ENCODE peak calls at places on chromosome 6, in eight cellular contexts. R, G, J, P, Y, O, M and K are unnamed samples.

GRCh38 chr6:35919827-35920751 is 809 bp downstream of the SRPK1 start:
- DNase-seq in R (peak), G (no peak), J (no peak), P (peak), Y (peak), O (peak), M (no peak), K (peak)

GRCh38 chr6:16404456-16404855 is 166.1 kb downstream of the GMPR start:
- DNase-seq in R (no peak), G (no peak), J (no peak), P (no peak), Y (no peak), O (no peak), M (no peak), K (no peak)

GRCh38 chr6:11432713-11433450 is 104.7 kb upstream of the TMEM170B start:
- DNase-seq in R (no peak), G (no peak), J (no peak), P (peak), Y (no peak), O (no peak), M (no peak), K (no peak)

GRCh38 chr6:100457251-100457990 is 7.3 kb downstream of the SIM1 start:
- DNase-seq in R (no peak), G (no peak), J (no peak), P (no peak), Y (no peak), O (no peak), M (no peak), K (no peak)

GRCh38 chr6:24307881-24308280 is 50.0 kb downstream of the DCDC2 start:
- DNase-seq in R (no peak), G (no peak), J (no peak), P (no peak), Y (no peak), O (no peak), M (no peak), K (no peak)

GRCh38 chr6:147666254-147666653 is 157.8 kb downstream of the SAMD5 start:
- DNase-seq in R (no peak), G (no peak), J (no peak), P (no peak), Y (no peak), O (no peak), M (no peak), K (no peak)

GRCh38 chr6:118679293-118679692 is 27.9 kb upstream of the CEP85L start:
- DNase-seq in R (no peak), G (no peak), J (no peak), P (peak), Y (no peak), O (no peak), M (no peak), K (no peak)

GRCh38 chr6:29656157-29656556 is 735 bp upstream of the MOG start:
- DNase-seq in R (no peak), G (no peak), J (no peak), P (no peak), Y (no peak), O (no peak), M (no peak), K (no peak)

GRCh38 chr6:170572704-170573466 is 11.6 kb downstream of the PDCD2 start:
- DNase-seq in R (no peak), G (no peak), J (no peak), P (peak), Y (no peak), O (no peak), M (no peak), K (no peak)

GRCh38 chr6:130933712-130934200 is 106.5 kb downstream of the SMLR1 start:
- DNase-seq in R (no peak), G (no peak), J (no peak), P (peak), Y (no peak), O (peak), M (peak), K (no peak)

DNA sequence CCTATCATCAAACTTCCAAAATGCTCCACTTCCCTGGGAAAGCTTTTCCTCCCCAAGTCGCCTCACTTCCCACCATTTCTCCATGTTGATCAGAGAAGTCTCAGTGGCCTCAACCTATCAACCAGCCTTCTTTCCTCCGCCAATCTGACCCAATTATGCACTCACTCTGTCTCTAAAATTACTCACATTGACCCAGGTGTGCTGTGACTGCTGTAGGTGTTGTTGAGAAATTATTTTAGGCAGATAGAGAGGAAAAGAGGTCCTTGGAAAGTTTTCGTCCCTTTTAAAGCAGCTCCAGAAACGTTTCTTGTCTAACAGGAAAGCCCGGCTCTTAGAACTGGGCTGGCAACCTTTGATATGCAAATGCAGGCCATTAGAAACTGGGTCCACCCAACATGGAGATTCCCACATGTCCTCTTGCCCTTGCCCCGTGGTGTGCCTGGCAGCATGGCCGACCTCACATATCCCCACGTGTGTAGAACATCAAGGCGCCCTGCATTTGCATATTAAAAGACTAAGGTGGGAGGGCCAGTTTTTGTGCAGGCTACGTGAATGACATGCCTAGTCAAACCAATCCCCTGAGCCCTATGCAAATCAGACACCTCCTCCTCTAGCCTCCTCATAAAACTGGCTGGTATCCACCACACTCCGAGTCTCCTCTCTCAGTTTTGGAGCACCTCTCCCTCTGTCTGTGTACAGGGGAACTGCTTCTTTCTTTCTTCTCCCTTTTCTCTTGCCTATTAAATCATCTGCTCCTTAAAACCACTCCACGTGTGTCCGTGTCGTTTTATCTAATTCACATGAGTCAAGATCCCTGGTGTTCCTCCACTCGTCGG is 12.9 kb downstream of the IPCEF1 start:
- DNase-seq in R (no peak), G (no peak), J (no peak), P (peak), Y (no peak), O (peak), M (no peak), K (no peak)
- TF ChIP-seq CTCF in R (no peak), G (no peak), J (peak), P (peak), Y (no peak), O (no peak), M (peak), K (no peak)

GRCh38 chr6:108114861-108115597 is 40.5 kb upstream of the OSTM1 start:
- DNase-seq in R (no peak), G (no peak), J (peak), P (peak), Y (peak), O (peak), M (no peak), K (no peak)

GRCh38 chr6:108116424-108116780 is 41.9 kb upstream of the OSTM1 start:
- DNase-seq in R (no peak), G (no peak), J (no peak), P (no peak), Y (no peak), O (no peak), M (no peak), K (no peak)

GRCh38 chr6:108116781-108117426 is 42.4 kb upstream of the OSTM1 start:
- DNase-seq in R (no peak), G (no peak), J (no peak), P (no peak), Y (no peak), O (no peak), M (no peak), K (no peak)

GRCh38 chr6:108113557-108114519 is 39.3 kb upstream of the OSTM1 start:
- DNase-seq in R (no peak), G (no peak), J (no peak), P (peak), Y (no peak), O (peak), M (no peak), K (no peak)

GRCh38 chr6:108115598-108116058 is 41.1 kb upstream of the OSTM1 start:
- DNase-seq in R (no peak), G (no peak), J (no peak), P (peak), Y (no peak), O (peak), M (no peak), K (no peak)
- TF ChIP-seq CTCF in R (no peak), G (no peak), J (peak), P (peak), Y (no peak), O (peak), M (peak), K (peak)

GRCh38 chr6:164085552-164086325 is 671.2 kb downstream of the QKI start:
- DNase-seq in R (no peak), G (no peak), J (no peak), P (peak), Y (peak), O (no peak), M (no peak), K (no peak)

GRCh38 chr6:164086326-164086887 is 671.9 kb downstream of the QKI start:
- DNase-seq in R (no peak), G (no peak), J (no peak), P (no peak), Y (no peak), O (no peak), M (no peak), K (no peak)

GRCh38 chr6:164079275-164079600 is 664.7 kb downstream of the QKI start:
- DNase-seq in R (no peak), G (no peak), J (no peak), P (no peak), Y (no peak), O (no peak), M (no peak), K (no peak)

GRCh38 chr6:164087870-164088269 is 673.4 kb downstream of the QKI start:
- DNase-seq in R (no peak), G (no peak), J (no peak), P (no peak), Y (no peak), O (no peak), M (no peak), K (no peak)

GRCh38 chr6:164085086-164085485 is 670.6 kb downstream of the QKI start:
- DNase-seq in R (no peak), G (no peak), J (no peak), P (no peak), Y (no peak), O (no peak), M (no peak), K (no peak)
- TF ChIP-seq CTCF in R (no peak), G (no peak), J (no peak), P (no peak), Y (no peak), O (no peak), M (no peak), K (no peak)

GRCh38 chr6:142946181-142946923 is 1.4 kb upstream of the HIVEP2 start:
- DNase-seq in R (peak), G (peak), J (peak), P (peak), Y (peak), O (peak), M (peak), K (peak)

GRCh38 chr6:142945446-142946180 is 637 bp upstream of the HIVEP2 start:
- DNase-seq in R (peak), G (no peak), J (peak), P (no peak), Y (no peak), O (peak), M (no peak), K (peak)

GRCh38 chr6:142944126-142945066 is 580 bp downstream of the HIVEP2 start:
- DNase-seq in R (peak), G (peak), J (peak), P (peak), Y (peak), O (peak), M (no peak), K (peak)

GRCh38 chr6:142943746-142944125 is 1.2 kb downstream of the HIVEP2 start:
- DNase-seq in R (no peak), G (no peak), J (no peak), P (peak), Y (no peak), O (peak), M (no peak), K (no peak)

DNA sequence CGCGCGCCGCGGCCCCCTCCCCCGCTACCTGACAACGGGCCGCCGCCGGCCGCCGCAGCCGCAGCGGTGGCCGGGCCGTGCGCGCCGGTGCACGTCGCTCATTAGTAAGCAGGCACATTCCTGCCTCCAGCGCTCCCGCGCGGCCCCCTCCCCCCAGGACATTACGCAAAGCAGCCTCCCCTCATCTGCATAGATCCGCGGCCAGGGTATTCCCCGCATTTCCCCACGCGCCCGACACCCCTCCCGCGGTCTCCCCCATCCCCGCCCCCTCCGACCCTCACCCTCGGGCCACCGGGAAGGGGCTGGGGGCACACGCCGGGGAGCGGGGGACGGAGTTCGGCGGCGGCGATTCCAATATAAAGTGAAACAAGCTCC is at the start of gene HIVEP2:
- DNase-seq in R (peak), G (peak), J (peak), P (peak), Y (peak), O (peak), M (no peak), K (peak)
- TF ChIP-seq CTCF in R (no peak), G (no peak), J (no peak), P (no peak), Y (no peak), O (no peak), M (no peak), K (no peak)

GRCh38 chr6:43090557-43090952 is 14.4 kb downstream of the PTK7 start:
- DNase-seq in R (no peak), G (no peak), J (no peak), P (no peak), Y (no peak), O (no peak), M (no peak), K (no peak)
- TF ChIP-seq CTCF in R (no peak), G (no peak), J (no peak), P (no peak), Y (no peak), O (no peak), M (no peak), K (no peak)

DNA sequence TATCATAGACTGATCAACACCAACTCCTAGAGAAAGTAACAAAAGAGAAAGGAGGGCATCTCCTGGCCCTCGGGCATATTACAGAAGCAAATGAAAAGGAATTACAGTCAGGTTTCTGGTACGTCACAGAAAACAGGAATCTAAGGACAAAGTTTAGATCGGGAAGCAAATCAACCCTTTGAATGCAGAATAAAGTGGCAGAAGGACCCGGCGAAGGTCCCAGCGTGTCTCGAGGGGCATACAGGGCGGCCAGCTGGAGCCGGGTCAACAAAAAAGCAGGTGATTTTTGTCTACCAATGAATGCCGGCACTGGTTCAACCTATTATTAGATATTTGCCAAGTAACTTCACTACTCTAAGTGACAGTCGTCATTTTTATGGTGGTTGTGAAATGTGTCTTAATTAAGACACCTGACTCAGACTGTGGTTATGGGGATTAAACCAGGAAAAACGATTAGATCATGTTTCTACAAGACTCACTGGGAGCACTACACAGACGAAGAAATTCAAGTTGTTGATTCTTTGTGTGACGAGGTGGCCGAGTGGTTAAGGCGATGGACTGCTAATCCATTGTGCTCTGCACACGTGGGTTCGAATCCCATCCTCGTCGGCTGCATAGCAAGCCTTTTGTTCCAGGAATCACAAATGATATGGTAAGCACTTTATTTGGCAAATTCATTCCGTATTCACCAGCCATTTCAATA is 12.4 kb upstream of the ZSCAN9 start:
- DNase-seq in R (no peak), G (no peak), J (no peak), P (peak), Y (no peak), O (peak), M (peak), K (peak)
- TF ChIP-seq CTCF in R (no peak), G (no peak), J (no peak), P (no peak), Y (no peak), O (no peak), M (peak), K (peak)

DNA sequence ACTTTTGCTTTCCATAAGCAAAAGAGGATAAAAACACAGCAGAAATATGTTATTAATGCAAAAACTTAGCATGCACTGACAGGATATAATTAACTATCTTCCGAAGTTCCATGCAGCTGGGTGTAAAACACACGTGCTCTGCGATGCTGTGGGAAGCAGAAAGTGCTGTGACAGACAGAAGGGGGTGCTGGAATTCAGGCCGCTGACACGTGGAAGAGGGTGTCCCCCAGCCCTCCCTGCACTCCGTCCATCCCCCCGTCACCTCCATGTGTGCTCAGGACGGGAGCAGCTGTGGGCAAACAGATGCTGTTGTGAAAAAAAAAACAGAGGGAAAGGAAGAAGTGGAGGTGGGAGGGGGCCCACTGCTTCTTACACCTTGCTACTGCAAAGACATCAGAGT is 176.0 kb upstream of the AFDN start:
- DNase-seq in R (no peak), G (no peak), J (no peak), P (no peak), Y (no peak), O (no peak), M (no peak), K (no peak)
- TF ChIP-seq CTCF in R (no peak), G (no peak), J (no peak), P (no peak), Y (no peak), O (no peak), M (no peak), K (no peak)

GRCh38 chr6:52363222-52363867 is 1.4 kb downstream of the PAQR8 start:
- DNase-seq in R (no peak), G (no peak), J (no peak), P (no peak), Y (no peak), O (no peak), M (no peak), K (no peak)

GRCh38 chr6:52361347-52361944 is 505 bp upstream of the PAQR8 start:
- DNase-seq in R (no peak), G (peak), J (no peak), P (no peak), Y (peak), O (no peak), M (no peak), K (peak)

GRCh38 chr6:52360601-52361346 is 1.2 kb upstream of the PAQR8 start:
- DNase-seq in R (no peak), G (no peak), J (no peak), P (no peak), Y (no peak), O (no peak), M (no peak), K (no peak)

GRCh38 chr6:52361945-52362442 is at the start of gene PAQR8:
- DNase-seq in R (peak), G (peak), J (peak), P (peak), Y (peak), O (peak), M (no peak), K (peak)

DNA sequence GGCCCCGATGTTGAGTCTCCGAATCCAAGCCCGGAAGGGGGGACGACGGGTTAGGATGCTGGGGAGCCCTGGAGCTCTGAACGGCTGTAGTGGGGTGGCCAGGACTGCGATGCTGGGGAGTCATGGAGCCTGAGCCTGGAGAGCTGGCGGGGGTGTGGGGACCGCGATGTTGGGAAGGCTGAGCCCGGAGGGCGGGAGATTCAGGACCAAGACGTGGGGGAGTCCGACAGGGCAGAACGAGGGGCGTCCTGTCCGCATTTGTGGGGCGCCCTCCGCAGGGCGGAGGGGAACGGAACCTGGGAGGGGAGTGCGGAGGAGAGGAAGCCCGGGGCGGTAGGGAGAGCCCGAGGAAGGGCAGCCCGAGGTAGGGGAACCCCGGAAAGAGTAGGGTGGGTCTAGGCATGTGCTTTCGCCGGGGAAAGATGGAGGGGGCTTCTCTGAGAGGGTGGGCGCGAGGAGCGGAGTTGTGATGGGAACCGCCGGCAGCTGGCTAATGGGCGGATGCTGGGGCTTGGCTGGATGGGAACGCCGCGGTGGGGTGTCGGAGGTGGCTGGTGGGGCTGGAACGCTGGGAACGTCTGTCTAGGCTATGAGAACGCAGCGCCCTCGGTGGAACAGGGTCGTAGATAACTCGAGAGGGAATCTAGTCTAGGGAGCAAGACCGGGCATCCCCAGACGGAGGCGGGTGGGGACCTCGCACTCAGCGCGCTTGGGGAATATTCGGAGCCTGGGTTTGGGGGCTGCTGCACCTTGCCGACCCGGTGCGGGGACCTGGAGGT is 681 bp downstream of the PAQR8 start:
- DNase-seq in R (peak), G (peak), J (peak), P (no peak), Y (peak), O (peak), M (no peak), K (peak)
- TF ChIP-seq CTCF in R (no peak), G (no peak), J (no peak), P (no peak), Y (no peak), O (no peak), M (peak), K (peak)

DNA sequence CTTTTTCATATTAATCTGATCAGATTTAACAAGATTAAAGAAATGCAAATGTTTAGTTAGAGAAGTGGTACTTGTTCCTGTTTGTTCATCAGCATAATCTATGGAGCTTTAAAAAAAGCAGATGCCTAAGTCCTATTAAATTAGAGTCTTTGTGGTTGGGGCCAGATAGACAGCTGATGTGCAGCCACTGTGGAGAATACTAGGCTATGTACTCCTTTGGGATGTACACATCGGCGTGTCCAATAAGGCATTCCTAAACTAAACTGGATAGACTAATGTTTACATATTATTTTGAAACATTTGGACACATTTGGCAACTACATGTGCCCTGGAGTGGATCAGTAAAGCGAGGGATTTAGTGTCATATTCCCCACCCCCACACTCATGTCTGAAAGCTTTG is 459.5 kb downstream of the LMBRD1 start:
- DNase-seq in R (no peak), G (no peak), J (no peak), P (no peak), Y (no peak), O (no peak), M (no peak), K (no peak)
- TF ChIP-seq CTCF in R (no peak), G (no peak), J (no peak), P (no peak), Y (no peak), O (no peak), M (no peak), K (no peak)